ENCODE peak calls at places on chromosome 5, in nine cellular contexts. N is HCT116, D is K562, G is suprapubic skin, Z is GM23338, Y is transverse colon, K is stomach, C is GM12878, Q is SK-N-SH. T is an unnamed sample. For H3K4me1, the result is how much of the 10 kb centered on the place peaks cover.

GRCh38 chr5:4373051-4373450 is 767.1 kb upstream of the ADAMTS16 start:
- DNase-seq in N (no peak), D (no peak), G (no peak), Z (no peak), Y (no peak), K (no peak), C (no peak), Q (no peak), T (no peak)

GRCh38 chr5:180156141-180156540 is 52.9 kb downstream of the RASGEF1C start:
- DNase-seq in N (no peak), D (no peak), G (peak), Z (peak), Y (peak), K (peak), C (no peak), Q (peak), T (no peak)

GRCh38 chr5:140111859-140112551 is 1.9 kb upstream of the PURA start:
- DNase-seq in N (no peak), D (peak), G (no peak), Z (no peak), Y (no peak), K (no peak), C (no peak), Q (no peak), T (no peak)

GRCh38 chr5:56637321-56637920 is 177.9 kb upstream of the MAP3K1 start:
- DNase-seq in N (no peak), D (no peak), G (no peak), Z (peak), Y (no peak), K (no peak), C (no peak), Q (peak), T (no peak)

GRCh38 chr5:150632305-150633160 is 7.9 kb upstream of the SYNPO start:
- DNase-seq in N (no peak), D (no peak), G (no peak), Z (no peak), Y (no peak), K (no peak), C (no peak), Q (no peak), T (no peak)

GRCh38 chr5:157915638-157916037 is 56.7 kb upstream of the CLINT1 start:
- DNase-seq in N (no peak), D (no peak), G (no peak), Z (no peak), Y (peak), K (peak), C (no peak), Q (peak), T (peak)

GRCh38 chr5:150147580-150148407 is 7.9 kb downstream of the PDGFRB start:
- DNase-seq in N (no peak), D (no peak), G (no peak), Z (no peak), Y (no peak), K (no peak), C (no peak), Q (no peak), T (no peak)

GRCh38 chr5:122091942-122092600 is 14.0 kb upstream of the LOX start:
- DNase-seq in N (peak), D (peak), G (no peak), Z (peak), Y (no peak), K (no peak), C (no peak), Q (no peak), T (no peak)

GRCh38 chr5:116265506-116265905 is 180.7 kb downstream of the COMMD10 start:
- DNase-seq in N (no peak), D (no peak), G (no peak), Z (no peak), Y (no peak), K (no peak), C (no peak), Q (no peak), T (no peak)

GRCh38 chr5:141703133-141703561 is 21.1 kb upstream of the ARAP3 start:
- DNase-seq in N (no peak), D (no peak), G (no peak), Z (peak), Y (no peak), K (no peak), C (no peak), Q (no peak), T (no peak)

GRCh38 chr5:2302169-2302568 is 419.4 kb upstream of the IRX4 start:
- DNase-seq in N (no peak), D (no peak), G (peak), Z (no peak), Y (no peak), K (no peak), C (no peak), Q (no peak), T (no peak)

GRCh38 chr5:113214026-113214425 is 220.8 kb downstream of the TSSK1B start:
- DNase-seq in N (no peak), D (no peak), G (no peak), Z (no peak), Y (no peak), K (no peak), C (no peak), Q (no peak), T (no peak)

GRCh38 chr5:98772415-98773213 is 849 bp upstream of the RGMB start:
- DNase-seq in N (peak), D (no peak), G (peak), Z (peak), Y (peak), K (peak), C (no peak), Q (peak), T (peak)

GRCh38 chr5:107425541-107426031 is 245.2 kb downstream of the EFNA5 start:
- DNase-seq in N (peak), D (no peak), G (no peak), Z (no peak), Y (no peak), K (no peak), C (no peak), Q (no peak), T (peak)

GRCh38 chr5:76617675-76618074 is 5.5 kb downstream of the F2RL2 start:
- DNase-seq in N (no peak), D (no peak), G (no peak), Z (no peak), Y (no peak), K (no peak), C (no peak), Q (no peak), T (no peak)

GRCh38 chr5:93236807-93237421 is 344.1 kb downstream of the NR2F1-AS1 start:
- DNase-seq in N (no peak), D (no peak), G (no peak), Z (no peak), Y (no peak), K (no peak), C (no peak), Q (no peak), T (no peak)

GRCh38 chr5:55143624-55144023 is 16.3 kb upstream of the GPX8 start:
- DNase-seq in N (no peak), D (no peak), G (no peak), Z (no peak), Y (no peak), K (no peak), C (no peak), Q (no peak), T (no peak)

GRCh38 chr5:32933692-32934091 is 222.6 kb downstream of the NPR3 start:
- DNase-seq in N (no peak), D (no peak), G (no peak), Z (no peak), Y (no peak), K (no peak), C (no peak), Q (no peak), T (no peak)

GRCh38 chr5:180852510-180852909 is 8.6 kb downstream of the ZFP62 start:
- DNase-seq in N (no peak), D (no peak), G (no peak), Z (no peak), Y (no peak), K (no peak), C (no peak), Q (no peak), T (no peak)

GRCh38 chr5:158155811-158156495 is 297.0 kb upstream of the CLINT1 start:
- DNase-seq in N (no peak), D (no peak), G (no peak), Z (no peak), Y (no peak), K (no peak), C (no peak), Q (no peak), T (no peak)

GRCh38 chr5:86115164-86115563 is 502.6 kb upstream of the COX7C start:
- DNase-seq in N (no peak), D (no peak), G (no peak), Z (no peak), Y (no peak), K (no peak), C (no peak), Q (no peak), T (no peak)

GRCh38 chr5:127400946-127401670 is 110.5 kb downstream of the MEGF10 start:
- DNase-seq in N (no peak), D (no peak), G (no peak), Z (no peak), Y (no peak), K (no peak), C (no peak), Q (no peak), T (no peak)

GRCh38 chr5:159737263-159737662 is 179.0 kb upstream of the ADRA1B start:
- DNase-seq in N (no peak), D (no peak), G (no peak), Z (no peak), Y (no peak), K (no peak), C (no peak), Q (no peak), T (no peak)

GRCh38 chr5:139744471-139745120 is 51.0 kb upstream of the PSD2 start:
- DNase-seq in N (no peak), D (no peak), G (no peak), Z (no peak), Y (no peak), K (no peak), C (no peak), Q (no peak), T (no peak)

GRCh38 chr5:168093200-168093930 is 198.1 kb upstream of the WWC1 start:
- DNase-seq in N (no peak), D (no peak), G (no peak), Z (no peak), Y (no peak), K (no peak), C (no peak), Q (no peak), T (no peak)

GRCh38 chr5:179253730-179254129 is 91.5 kb downstream of the ADAMTS2 start:
- DNase-seq in N (no peak), D (no peak), G (peak), Z (no peak), Y (peak), K (no peak), C (no peak), Q (no peak), T (no peak)

GRCh38 chr5:43691893-43692292 is 88.9 kb downstream of the NNT start:
- DNase-seq in N (no peak), D (no peak), G (no peak), Z (no peak), Y (no peak), K (no peak), C (no peak), Q (no peak), T (no peak)

GRCh38 chr5:127210082-127210481 is 80.5 kb upstream of the MEGF10 start:
- DNase-seq in N (no peak), D (no peak), G (no peak), Z (no peak), Y (no peak), K (no peak), C (no peak), Q (no peak), T (no peak)

GRCh38 chr5:74595143-74595915 is 45.2 kb downstream of the ENC1 start:
- DNase-seq in N (peak), D (peak), G (no peak), Z (peak), Y (no peak), K (no peak), C (no peak), Q (no peak), T (no peak)

GRCh38 chr5:97538916-97539315 is 355.9 kb upstream of the RIOK2 start:
- DNase-seq in N (no peak), D (no peak), G (no peak), Z (no peak), Y (no peak), K (no peak), C (no peak), Q (no peak), T (no peak)

GRCh38 chr5:74499236-74499635 is 141.3 kb downstream of the ENC1 start:
- DNase-seq in N (no peak), D (no peak), G (no peak), Z (no peak), Y (no peak), K (no peak), C (no peak), Q (no peak), T (no peak)

GRCh38 chr5:8316608-8317007 is 447.7 kb downstream of the MTRR start:
- DNase-seq in N (no peak), D (no peak), G (no peak), Z (peak), Y (no peak), K (no peak), C (no peak), Q (no peak), T (no peak)

GRCh38 chr5:130035388-130035787 is 131.1 kb downstream of the CHSY3 start:
- DNase-seq in N (no peak), D (no peak), G (no peak), Z (no peak), Y (no peak), K (no peak), C (no peak), Q (no peak), T (no peak)

DNA sequence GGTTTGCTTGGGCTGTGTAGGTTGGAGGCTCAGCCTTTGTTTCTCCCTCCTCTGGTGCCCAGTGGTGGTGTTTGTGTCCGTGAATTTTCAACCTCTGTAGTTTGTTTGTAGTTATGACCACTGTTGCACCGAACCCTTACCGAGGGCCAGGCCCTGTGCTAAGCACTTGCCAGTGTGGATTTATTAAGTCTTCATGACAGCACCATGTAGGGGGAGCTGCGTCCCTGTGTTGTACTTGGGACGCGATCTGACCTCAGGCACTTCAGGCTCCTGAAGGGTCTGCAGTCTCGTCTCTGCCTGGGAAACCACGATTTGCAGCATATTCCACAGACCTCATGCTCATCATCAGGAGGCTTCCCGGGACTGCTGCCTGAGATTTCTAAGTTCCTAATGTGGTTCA is 12.8 kb downstream of the TENT4A start:
- DNase-seq in N (no peak), D (no peak), G (no peak), Z (no peak), Y (no peak), K (no peak), C (no peak), Q (no peak), T (no peak)
- H3K4me1 ChIP-seq in N (under half), D (under half), G (half or more), Z (under half), Y (half or more), K (half or more), C (half or more), Q (under half), T (under half)

DNA sequence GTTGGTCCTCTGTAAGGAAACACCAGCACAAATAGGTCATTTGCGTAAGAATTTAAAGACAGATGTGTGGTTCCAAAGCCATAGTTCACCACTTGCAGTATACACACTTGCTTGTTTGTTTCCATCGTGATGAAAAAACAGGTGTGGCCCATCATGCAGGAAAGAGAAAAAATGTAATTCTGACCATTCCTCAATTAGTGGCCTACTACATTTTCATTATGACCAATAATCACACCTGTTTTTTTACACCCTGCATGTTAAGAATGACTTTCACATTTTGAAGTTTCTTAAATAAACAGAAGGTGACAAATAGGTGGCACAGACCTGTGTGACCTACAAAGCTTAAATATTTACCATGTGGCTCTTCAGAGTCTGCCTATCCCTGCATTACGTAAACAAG is 2.2 kb upstream of the ICE1 start:
- DNase-seq in N (no peak), D (no peak), G (no peak), Z (no peak), Y (no peak), K (no peak), C (no peak), Q (no peak), T (no peak)
- H3K4me3 ChIP-seq in N (no peak), D (no peak), G (no peak), Z (peak), Y (no peak), K (no peak), C (peak), Q (no peak), T (no peak)

GRCh38 chr5:16888694-16889124 is 47.4 kb downstream of the MYO10 start:
- DNase-seq in N (no peak), D (no peak), G (no peak), Z (no peak), Y (no peak), K (no peak), C (no peak), Q (no peak), T (no peak)
- TF ChIP-seq POLR2AphosphoS5 in N (no peak), D (no peak), G (no peak), Z (no peak), Y (no peak), K (no peak), C (no peak), Q (no peak), T (no peak)

DNA sequence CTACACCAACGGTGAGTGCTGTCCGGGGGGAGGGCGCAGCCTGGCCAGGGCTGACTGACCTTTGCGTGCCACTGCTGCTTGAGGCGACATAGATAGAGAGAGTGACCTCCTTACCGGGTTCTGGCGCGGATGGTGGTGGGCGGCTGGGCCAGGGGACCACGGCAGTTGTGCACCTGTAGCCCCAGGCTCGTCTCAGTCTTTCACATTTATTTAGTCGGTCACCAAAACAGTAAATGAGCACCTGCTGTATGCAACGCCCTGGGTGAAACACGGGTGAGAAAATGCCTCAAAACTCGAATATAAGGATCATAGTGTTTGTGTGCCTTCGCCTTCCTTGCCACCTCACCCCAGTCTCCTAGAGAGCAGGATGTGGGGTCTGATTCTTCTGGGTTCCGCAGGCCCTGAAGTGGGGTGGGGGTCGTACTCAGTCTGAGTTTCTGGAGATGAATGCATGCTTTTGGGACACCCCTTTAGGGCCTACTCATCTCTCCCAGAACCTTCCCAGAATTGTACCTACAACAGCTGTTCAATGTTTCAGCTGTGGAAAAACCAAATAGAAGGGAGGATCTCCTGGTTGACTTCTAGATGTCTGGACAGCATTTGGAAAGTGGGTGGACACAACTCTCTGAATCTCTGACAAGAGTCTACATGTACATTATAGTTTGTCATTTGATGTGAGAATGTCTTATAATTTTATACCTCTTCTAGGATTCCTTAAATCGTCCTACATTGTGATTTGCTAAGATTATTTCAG is 755 bp downstream of the SEC24A start:
- DNase-seq in N (no peak), D (peak), G (no peak), Z (no peak), Y (no peak), K (peak), C (no peak), Q (peak), T (no peak)
- H3K4me1 ChIP-seq in N (under half), D (under half), G (under half), Z (under half), Y (under half), K (half or more), C (under half), Q (under half), T (under half)

GRCh38 chr5:79273341-79273740 is 37.4 kb downstream of the JMY start:
- DNase-seq in N (no peak), D (no peak), G (no peak), Z (no peak), Y (no peak), K (no peak), C (no peak), Q (no peak), T (no peak)

DNA sequence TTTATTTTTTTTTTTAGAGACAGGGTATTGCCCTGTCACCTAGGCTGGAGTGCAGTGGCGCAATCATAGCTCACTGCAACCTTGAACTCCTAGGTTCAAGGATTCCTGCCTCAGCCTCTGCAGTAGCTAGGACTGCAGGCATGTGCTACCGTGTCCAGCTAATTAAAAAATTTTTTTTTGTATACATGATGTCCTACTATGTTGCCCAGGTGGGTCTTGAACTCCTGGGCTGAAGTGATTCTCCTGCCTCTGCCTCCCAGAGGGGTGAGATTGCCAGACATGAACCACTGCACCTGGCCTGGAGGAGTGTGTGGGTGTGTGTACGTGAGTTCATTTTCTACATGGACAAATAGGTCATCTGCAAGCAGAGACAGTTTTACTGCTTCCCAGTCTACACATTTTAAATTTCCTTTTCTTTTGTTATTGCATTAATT is 33.8 kb downstream of the JMY start:
- DNase-seq in N (no peak), D (no peak), G (no peak), Z (no peak), Y (no peak), K (no peak), C (no peak), Q (no peak), T (no peak)
- H3K4me3 ChIP-seq in N (no peak), D (no peak), G (no peak), Z (no peak), Y (no peak), K (no peak), C (no peak), Q (no peak), T (no peak)